ENCODE peak calls at places on chromosomes 5 and 9, in nine cellular contexts. One of them, this sample, is unnamed.

GRCh38 chr5:41856644-41857491 is 13.4 kb downstream of the OXCT1 start:
- DNase-seq in CD8-positive, alpha-beta memory T cell: peak
- DNase-seq in germinal center: peak
- DNase-seq in NB4: peak
- DNase-seq in mucosa of gallbladder: peak
- DNase-seq in COR-L47: peak
- DNase-seq in NCI-H1092 treated with DMSO at 0.1 percent for 48 hours: peak
- DNase-seq in skeletal muscle cell: no peak
- DNase-seq in KBM-7: peak
- DNase-seq in this sample: peak

GRCh38 chr5:160802567-160802966 is 49.4 kb downstream of the ATP10B start:
- DNase-seq in CD8-positive, alpha-beta memory T cell: no peak
- DNase-seq in germinal center: no peak
- DNase-seq in NB4: peak
- DNase-seq in mucosa of gallbladder: no peak
- DNase-seq in COR-L47: no peak
- DNase-seq in NCI-H1092 treated with DMSO at 0.1 percent for 48 hours: no peak
- DNase-seq in skeletal muscle cell: no peak
- DNase-seq in KBM-7: no peak
- DNase-seq in this sample: no peak

GRCh38 chr9:89311346-89312153 is 555 bp downstream of the CKS2 start:
- DNase-seq in CD8-positive, alpha-beta memory T cell: peak
- DNase-seq in germinal center: peak
- DNase-seq in NB4: peak
- DNase-seq in mucosa of gallbladder: no peak
- DNase-seq in COR-L47: no peak
- DNase-seq in NCI-H1092 treated with DMSO at 0.1 percent for 48 hours: no peak
- DNase-seq in skeletal muscle cell: no peak
- DNase-seq in KBM-7: peak
- DNase-seq in this sample: peak

GRCh38 chr5:57495688-57496087 is 13.1 kb upstream of the ACTBL2 start:
- DNase-seq in CD8-positive, alpha-beta memory T cell: no peak
- DNase-seq in germinal center: no peak
- DNase-seq in NB4: no peak
- DNase-seq in mucosa of gallbladder: no peak
- DNase-seq in COR-L47: peak
- DNase-seq in NCI-H1092 treated with DMSO at 0.1 percent for 48 hours: no peak
- DNase-seq in skeletal muscle cell: no peak
- DNase-seq in KBM-7: no peak
- DNase-seq in this sample: no peak

GRCh38 chr5:37553720-37554402 is 174.7 kb downstream of the WDR70 start:
- DNase-seq in CD8-positive, alpha-beta memory T cell: no peak
- DNase-seq in germinal center: no peak
- DNase-seq in NB4: no peak
- DNase-seq in mucosa of gallbladder: no peak
- DNase-seq in COR-L47: no peak
- DNase-seq in NCI-H1092 treated with DMSO at 0.1 percent for 48 hours: no peak
- DNase-seq in skeletal muscle cell: peak
- DNase-seq in KBM-7: peak
- DNase-seq in this sample: no peak

GRCh38 chr5:135127604-135128240 is 93.7 kb upstream of the PITX1 start:
- DNase-seq in CD8-positive, alpha-beta memory T cell: no peak
- DNase-seq in germinal center: no peak
- DNase-seq in NB4: no peak
- DNase-seq in mucosa of gallbladder: peak
- DNase-seq in COR-L47: no peak
- DNase-seq in NCI-H1092 treated with DMSO at 0.1 percent for 48 hours: no peak
- DNase-seq in skeletal muscle cell: peak
- DNase-seq in KBM-7: no peak
- DNase-seq in this sample: no peak

GRCh38 chr5:73215891-73216610 is 43.1 kb downstream of the TMEM174 start:
- DNase-seq in CD8-positive, alpha-beta memory T cell: peak
- DNase-seq in germinal center: peak
- DNase-seq in NB4: peak
- DNase-seq in mucosa of gallbladder: peak
- DNase-seq in COR-L47: peak
- DNase-seq in NCI-H1092 treated with DMSO at 0.1 percent for 48 hours: peak
- DNase-seq in skeletal muscle cell: no peak
- DNase-seq in KBM-7: peak
- DNase-seq in this sample: peak

GRCh38 chr9:7862170-7862569 is 62.6 kb upstream of the DMAC1 start:
- DNase-seq in CD8-positive, alpha-beta memory T cell: no peak
- DNase-seq in germinal center: no peak
- DNase-seq in NB4: no peak
- DNase-seq in mucosa of gallbladder: no peak
- DNase-seq in COR-L47: no peak
- DNase-seq in NCI-H1092 treated with DMSO at 0.1 percent for 48 hours: no peak
- DNase-seq in skeletal muscle cell: no peak
- DNase-seq in KBM-7: no peak
- DNase-seq in this sample: no peak

GRCh38 chr9:75168270-75169185 is 80.2 kb downstream of the OSTF1 start:
- DNase-seq in CD8-positive, alpha-beta memory T cell: no peak
- DNase-seq in germinal center: no peak
- DNase-seq in NB4: no peak
- DNase-seq in mucosa of gallbladder: no peak
- DNase-seq in COR-L47: no peak
- DNase-seq in NCI-H1092 treated with DMSO at 0.1 percent for 48 hours: no peak
- DNase-seq in skeletal muscle cell: no peak
- DNase-seq in KBM-7: no peak
- DNase-seq in this sample: no peak

GRCh38 chr9:2613730-2614271 is 7.8 kb upstream of the VLDLR start:
- DNase-seq in CD8-positive, alpha-beta memory T cell: no peak
- DNase-seq in germinal center: no peak
- DNase-seq in NB4: no peak
- DNase-seq in mucosa of gallbladder: no peak
- DNase-seq in COR-L47: peak
- DNase-seq in NCI-H1092 treated with DMSO at 0.1 percent for 48 hours: peak
- DNase-seq in skeletal muscle cell: no peak
- DNase-seq in KBM-7: no peak
- DNase-seq in this sample: no peak